ENCODE peak calls at places on chromosomes 4 and X, in seven cellular contexts. One of them, this sample, is unnamed.

GRCh38 chrX:15619053-15619772 is 18.5 kb upstream of the ACE2 start:
- DNase-seq in NCI-H526 treated with DMSO at 0.1 percent for 48 hours: no peak
- DNase-seq in CD8-positive, alpha-beta memory T cell: no peak
- DNase-seq in DMS79: no peak
- DNase-seq in HS-5: peak; percentile 3
- DNase-seq in activated effector memory CD4-positive, alpha-beta T cell treated with Interleukin-2 at 50 U/mL for 16 hours: no peak
- DNase-seq in T-helper 1 cell: no peak
- DNase-seq in this sample: no peak

GRCh38 chr4:7254736-7255487 is 62.6 kb downstream of the SORCS2 start:
- DNase-seq in NCI-H526 treated with DMSO at 0.1 percent for 48 hours: no peak
- DNase-seq in CD8-positive, alpha-beta memory T cell: no peak
- DNase-seq in DMS79: no peak
- DNase-seq in HS-5: no peak
- DNase-seq in activated effector memory CD4-positive, alpha-beta T cell treated with Interleukin-2 at 50 U/mL for 16 hours: no peak
- DNase-seq in T-helper 1 cell: no peak
- DNase-seq in this sample: no peak

GRCh38 chrX:129959493-129959832 is 23.0 kb upstream of the BCORL1 start:
- DNase-seq in NCI-H526 treated with DMSO at 0.1 percent for 48 hours: no peak
- DNase-seq in CD8-positive, alpha-beta memory T cell: no peak
- DNase-seq in DMS79: no peak
- DNase-seq in HS-5: no peak
- DNase-seq in activated effector memory CD4-positive, alpha-beta T cell treated with Interleukin-2 at 50 U/mL for 16 hours: no peak
- DNase-seq in T-helper 1 cell: no peak
- DNase-seq in this sample: no peak

GRCh38 chr4:60812811-60813210 is 387.3 kb upstream of the ADGRL3 start:
- DNase-seq in NCI-H526 treated with DMSO at 0.1 percent for 48 hours: no peak
- DNase-seq in CD8-positive, alpha-beta memory T cell: no peak
- DNase-seq in DMS79: no peak
- DNase-seq in HS-5: no peak
- DNase-seq in activated effector memory CD4-positive, alpha-beta T cell treated with Interleukin-2 at 50 U/mL for 16 hours: no peak
- DNase-seq in T-helper 1 cell: no peak
- DNase-seq in this sample: no peak

GRCh38 chr4:113256946-113257345 is 207.5 kb downstream of the ANK2 start:
- DNase-seq in NCI-H526 treated with DMSO at 0.1 percent for 48 hours: no peak
- DNase-seq in CD8-positive, alpha-beta memory T cell: no peak
- DNase-seq in DMS79: no peak
- DNase-seq in HS-5: peak; percentile 64
- DNase-seq in activated effector memory CD4-positive, alpha-beta T cell treated with Interleukin-2 at 50 U/mL for 16 hours: no peak
- DNase-seq in T-helper 1 cell: no peak
- DNase-seq in this sample: no peak

GRCh38 chrX:17474892-17475291 is 99.9 kb downstream of the NHS start:
- DNase-seq in NCI-H526 treated with DMSO at 0.1 percent for 48 hours: no peak
- DNase-seq in CD8-positive, alpha-beta memory T cell: no peak
- DNase-seq in DMS79: no peak
- DNase-seq in HS-5: peak; percentile 49
- DNase-seq in activated effector memory CD4-positive, alpha-beta T cell treated with Interleukin-2 at 50 U/mL for 16 hours: no peak
- DNase-seq in T-helper 1 cell: no peak
- DNase-seq in this sample: no peak

GRCh38 chrX:110847334-110847733 is 51.7 kb upstream of the CHRDL1 start:
- DNase-seq in NCI-H526 treated with DMSO at 0.1 percent for 48 hours: peak; percentile 63
- DNase-seq in CD8-positive, alpha-beta memory T cell: no peak
- DNase-seq in DMS79: peak; percentile 14
- DNase-seq in HS-5: peak; percentile 25
- DNase-seq in activated effector memory CD4-positive, alpha-beta T cell treated with Interleukin-2 at 50 U/mL for 16 hours: no peak
- DNase-seq in T-helper 1 cell: peak; percentile 41
- DNase-seq in this sample: no peak

GRCh38 chr4:176090115-176090514 is 24.5 kb downstream of the WDR17 start:
- DNase-seq in NCI-H526 treated with DMSO at 0.1 percent for 48 hours: no peak
- DNase-seq in CD8-positive, alpha-beta memory T cell: no peak
- DNase-seq in DMS79: no peak
- DNase-seq in HS-5: no peak
- DNase-seq in activated effector memory CD4-positive, alpha-beta T cell treated with Interleukin-2 at 50 U/mL for 16 hours: no peak
- DNase-seq in T-helper 1 cell: no peak
- DNase-seq in this sample: no peak

GRCh38 chr4:125368684-125369083 is 53.9 kb downstream of the FAT4 start:
- DNase-seq in NCI-H526 treated with DMSO at 0.1 percent for 48 hours: no peak
- DNase-seq in CD8-positive, alpha-beta memory T cell: no peak
- DNase-seq in DMS79: no peak
- DNase-seq in HS-5: no peak
- DNase-seq in activated effector memory CD4-positive, alpha-beta T cell treated with Interleukin-2 at 50 U/mL for 16 hours: no peak
- DNase-seq in T-helper 1 cell: no peak
- DNase-seq in this sample: no peak

GRCh38 chrX:39766882-39767281 is 330.9 kb downstream of the BCOR start:
- DNase-seq in NCI-H526 treated with DMSO at 0.1 percent for 48 hours: no peak
- DNase-seq in CD8-positive, alpha-beta memory T cell: no peak
- DNase-seq in DMS79: no peak
- DNase-seq in HS-5: no peak
- DNase-seq in activated effector memory CD4-positive, alpha-beta T cell treated with Interleukin-2 at 50 U/mL for 16 hours: no peak
- DNase-seq in T-helper 1 cell: no peak
- DNase-seq in this sample: no peak

GRCh38 chr4:66837496-66837895 is 707.8 kb downstream of the CENPC start:
- DNase-seq in NCI-H526 treated with DMSO at 0.1 percent for 48 hours: no peak
- DNase-seq in CD8-positive, alpha-beta memory T cell: no peak
- DNase-seq in DMS79: no peak
- DNase-seq in HS-5: no peak
- DNase-seq in activated effector memory CD4-positive, alpha-beta T cell treated with Interleukin-2 at 50 U/mL for 16 hours: no peak
- DNase-seq in T-helper 1 cell: no peak
- DNase-seq in this sample: no peak

GRCh38 chr4:89305712-89306437 is 1.7 kb downstream of the GPRIN3 start:
- DNase-seq in NCI-H526 treated with DMSO at 0.1 percent for 48 hours: no peak
- DNase-seq in CD8-positive, alpha-beta memory T cell: no peak
- DNase-seq in DMS79: no peak
- DNase-seq in HS-5: no peak
- DNase-seq in activated effector memory CD4-positive, alpha-beta T cell treated with Interleukin-2 at 50 U/mL for 16 hours: no peak
- DNase-seq in T-helper 1 cell: peak; percentile 79
- DNase-seq in this sample: no peak

GRCh38 chr4:66357316-66357715 is 687.0 kb upstream of the EPHA5 start:
- DNase-seq in NCI-H526 treated with DMSO at 0.1 percent for 48 hours: peak; percentile 93
- DNase-seq in CD8-positive, alpha-beta memory T cell: no peak
- DNase-seq in DMS79: no peak
- DNase-seq in HS-5: peak; percentile 59
- DNase-seq in activated effector memory CD4-positive, alpha-beta T cell treated with Interleukin-2 at 50 U/mL for 16 hours: no peak
- DNase-seq in T-helper 1 cell: no peak
- DNase-seq in this sample: no peak

GRCh38 chr4:16237715-16238114 is 11.4 kb upstream of the TAPT1 start:
- DNase-seq in NCI-H526 treated with DMSO at 0.1 percent for 48 hours: no peak
- DNase-seq in CD8-positive, alpha-beta memory T cell: no peak
- DNase-seq in DMS79: no peak
- DNase-seq in HS-5: no peak
- DNase-seq in activated effector memory CD4-positive, alpha-beta T cell treated with Interleukin-2 at 50 U/mL for 16 hours: no peak
- DNase-seq in T-helper 1 cell: no peak
- DNase-seq in this sample: no peak

This sample was measured in CD4-positive, CD25-positive, alpha-beta regulatory T cell.